ENCODE peak calls at places on chromosomes 1 and 21, in five cellular contexts. T, H, B, X and K are unnamed samples.

GRCh38 chr1:32485554-32486255 is 20.8 kb downstream of the ZBTB8B start:
- DNase-seq in H (peak), B (no peak), T (no peak), X (no peak), K (peak)

GRCh38 chr1:236389253-236389652 is 4.8 kb upstream of the EDARADD start:
- DNase-seq in T (peak), H (no peak), B (no peak), X (no peak), K (peak)

GRCh38 chr1:156709743-156710489 is 4.5 kb upstream of the CRABP2 start:
- DNase-seq in B (peak), H (peak), X (no peak), T (peak), K (peak)

GRCh38 chr1:220565670-220566069 is 37.7 kb downstream of the MARK1 start:
- DNase-seq in T (no peak), H (no peak), B (no peak), X (no peak), K (no peak)

GRCh38 chr1:184888505-184888904 is 85.8 kb downstream of the NIBAN1 start:
- DNase-seq in T (no peak), X (no peak), B (peak), H (no peak), K (peak)

GRCh38 chr1:74729741-74730478 is 2.9 kb downstream of the CRYZ start:
- DNase-seq in X (peak), B (peak), H (no peak), T (no peak), K (no peak)

GRCh38 chr21:34536311-34536710 is 24.3 kb upstream of the KCNE1 start:
- DNase-seq in T (no peak), B (no peak), X (no peak), H (no peak), K (peak)

GRCh38 chr1:20276428-20276827 is 14.2 kb upstream of the VWA5B1 start:
- DNase-seq in X (no peak), H (no peak), B (no peak), T (no peak), K (no peak)

GRCh38 chr1:89780721-89781120 is 40.1 kb upstream of the LRRC8D start:
- DNase-seq in X (no peak), H (no peak), T (peak), B (peak), K (peak)

GRCh38 chr1:54117815-54118563 is 34.8 kb downstream of the CDCP2 start:
- DNase-seq in X (no peak), H (no peak), B (peak), T (no peak), K (no peak)

GRCh38 chr1:184562801-184563200 is 176.0 kb downstream of the C1orf21 start:
- DNase-seq in T (no peak), X (no peak), B (no peak), H (no peak), K (no peak)

GRCh38 chr1:203325004-203325417 is 19.7 kb downstream of the BTG2 start:
- DNase-seq in H (no peak), B (no peak), X (no peak), T (peak), K (no peak)

GRCh38 chr1:236795757-236796719 is 946 bp downstream of the MTR start:
- DNase-seq in B (no peak), X (peak), H (no peak), T (no peak), K (peak)

GRCh38 chr1:114549137-114549536 is 32.3 kb downstream of the BCAS2 start:
- DNase-seq in H (no peak), X (no peak), B (peak), T (no peak), K (no peak)

GRCh38 chr1:218546314-218546713 is 201.2 kb downstream of the TGFB2 start:
- DNase-seq in B (peak), T (no peak), H (no peak), X (no peak), K (peak)

GRCh38 chr1:221947731-221948130 is 205.8 kb upstream of the DUSP10 start:
- DNase-seq in T (no peak), X (peak), B (no peak), H (no peak), K (no peak)

GRCh38 chr1:9417695-9418094 is 121.6 kb upstream of the SLC25A33 start:
- DNase-seq in B (no peak), X (no peak), H (no peak), T (no peak), K (no peak)

GRCh38 chr1:246647513-246647912 is 76.7 kb upstream of the SCCPDH start:
- DNase-seq in T (no peak), B (no peak), H (no peak), X (no peak), K (peak)

GRCh38 chr1:150572918-150573647 is 6.3 kb downstream of the MCL1 start:
- DNase-seq in B (peak), T (peak), H (no peak), X (no peak), K (peak)

GRCh38 chr21:31609081-31609480 is 50.4 kb upstream of the SOD1 start:
- DNase-seq in T (no peak), X (no peak), H (no peak), B (peak), K (no peak)

GRCh38 chr21:15309022-15309590 is 244.3 kb upstream of the NRIP1 start:
- DNase-seq in X (no peak), B (no peak), T (no peak), H (no peak), K (no peak)

GRCh38 chr1:109914587-109915240 is 4.1 kb downstream of the CSF1 start:
- DNase-seq in T (no peak), B (no peak), H (no peak), X (no peak), K (peak)

GRCh38 chr1:68431076-68431475 is 18.7 kb downstream of the RPE65 start:
- DNase-seq in T (no peak), X (no peak), B (no peak), H (no peak), K (no peak)

GRCh38 chr1:113388621-113389355 is 1.5 kb upstream of the MAGI3 start:
- DNase-seq in X (no peak), B (peak), H (no peak), T (peak), K (peak)